ENCODE peak calls at places on chromosomes 5 and 9, in six cellular contexts. C is choroid plexus epithelial cell, U is mucosa of descending colon, K is fibroblast of pulmonary artery, L is BE2C, M is gastrocnemius medialis. E is an unnamed sample.

GRCh38 chr5:141934099-141934844 is 10.6 kb downstream of the DELE1 start:
- DNase-seq in C (peak), U (peak), K (no peak), L (peak), M (peak), E (no peak)

GRCh38 chr5:65172486-65173129 is 309.1 kb downstream of the ADAMTS6 start:
- DNase-seq in C (peak), U (no peak), K (no peak), L (no peak), M (no peak), E (no peak)

GRCh38 chr9:135038331-135038730 is 49.1 kb upstream of the OLFM1 start:
- DNase-seq in C (no peak), U (no peak), K (no peak), L (no peak), M (no peak), E (no peak)

GRCh38 chr5:7927466-7928375 is 58.8 kb downstream of the MTRR start:
- DNase-seq in C (peak), U (peak), K (peak), L (peak), M (no peak), E (no peak)

GRCh38 chr5:87755378-87755777 is 342.6 kb upstream of the CCNH start:
- DNase-seq in C (no peak), U (no peak), K (no peak), L (no peak), M (no peak), E (no peak)

GRCh38 chr5:143182901-143183820 is 220.3 kb downstream of the NR3C1 start:
- DNase-seq in C (peak), U (no peak), K (peak), L (peak), M (peak), E (no peak)

GRCh38 chr5:59656351-59657254 is 236.9 kb downstream of the PDE4D start:
- DNase-seq in C (peak), U (no peak), K (peak), L (no peak), M (no peak), E (no peak)

GRCh38 chr5:68531970-68532369 is 316.4 kb downstream of the PIK3R1 start:
- DNase-seq in C (no peak), U (no peak), K (no peak), L (no peak), M (no peak), E (no peak)

GRCh38 chr9:112487799-112488345 is 1.2 kb downstream of the KIAA1958 start:
- DNase-seq in C (peak), U (peak), K (no peak), L (no peak), M (no peak), E (no peak)

GRCh38 chr5:10562202-10563131 is 1.4 kb upstream of the ANKRD33B start:
- DNase-seq in C (no peak), U (no peak), K (no peak), L (no peak), M (no peak), E (no peak)
- H3K4me3 ChIP-seq in C (no peak), U (no peak), K (no peak), L (no peak), M (no peak), E (peak)

GRCh38 chr5:93604119-93604963 is 21.3 kb downstream of the NR2F1 start:
- DNase-seq in C (peak), U (no peak), K (no peak), L (no peak), M (no peak), E (no peak)

GRCh38 chr5:93606384-93606752 is 23.3 kb downstream of the NR2F1 start:
- DNase-seq in C (no peak), U (no peak), K (no peak), L (no peak), M (no peak), E (no peak)

GRCh38 chr5:93609756-93610155 is 26.7 kb downstream of the NR2F1 start:
- DNase-seq in C (no peak), U (no peak), K (no peak), L (no peak), M (no peak), E (no peak)

GRCh38 chr5:93610581-93611167 is 27.7 kb downstream of the NR2F1 start:
- DNase-seq in C (no peak), U (no peak), K (no peak), L (no peak), M (no peak), E (no peak)

DNA sequence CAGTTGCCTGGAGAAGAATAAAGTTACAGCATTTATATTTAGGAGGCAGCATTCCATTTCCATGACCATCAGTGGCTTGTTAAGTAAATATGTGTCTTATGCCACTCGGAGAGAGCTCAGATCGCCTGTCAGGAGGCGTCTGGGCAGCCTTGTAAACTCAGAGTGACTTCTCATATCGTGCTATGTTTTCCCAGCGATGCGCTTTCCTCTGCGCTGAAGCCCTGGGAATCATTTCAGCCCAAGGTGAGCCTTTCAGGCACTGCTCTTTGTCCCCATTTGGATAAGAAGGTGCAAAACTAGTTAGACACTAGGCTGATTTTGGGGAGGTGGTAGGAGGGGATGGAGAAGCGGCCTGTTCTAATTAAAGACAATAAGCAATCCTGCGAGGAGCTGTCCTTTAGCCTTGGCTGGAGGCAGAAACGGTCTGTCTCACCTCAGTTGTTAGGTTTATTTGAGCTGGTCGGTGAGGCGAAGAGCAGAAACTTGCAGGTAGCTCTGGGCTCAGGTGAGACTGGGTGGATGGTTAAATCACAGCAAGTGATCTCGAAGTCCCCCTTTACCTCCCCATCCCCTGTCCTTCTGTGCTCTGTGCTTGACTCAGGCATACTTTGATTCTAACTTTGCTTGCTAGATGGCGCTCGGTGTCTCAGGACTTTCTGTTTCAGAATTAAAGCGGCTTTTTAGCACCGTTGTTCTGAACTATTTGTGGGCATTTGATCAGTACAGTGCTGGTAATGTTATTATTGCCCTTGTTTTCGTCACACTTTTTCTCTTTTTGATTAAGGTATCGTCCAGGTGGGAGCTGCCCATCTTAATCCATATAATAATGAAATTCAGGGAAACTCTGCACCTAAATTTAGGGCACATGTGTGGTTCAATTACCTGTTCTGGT is 24.6 kb downstream of the NR2F1 start:
- DNase-seq in C (peak), U (peak), K (peak), L (peak), M (no peak), E (no peak)
- H3K4me3 ChIP-seq in C (peak), U (no peak), K (peak), L (peak), M (peak), E (peak)

GRCh38 chr9:87703636-87704276 is 22.2 kb upstream of the CTSL start:
- DNase-seq in C (no peak), U (no peak), K (no peak), L (no peak), M (no peak), E (no peak)

GRCh38 chr9:87701491-87701890 is 24.4 kb upstream of the CTSL start:
- DNase-seq in C (no peak), U (no peak), K (no peak), L (no peak), M (no peak), E (no peak)

GRCh38 chr9:87701931-87702421 is 23.9 kb upstream of the CTSL start:
- DNase-seq in C (peak), U (no peak), K (no peak), L (no peak), M (no peak), E (no peak)

GRCh38 chr9:87704342-87704741 is 21.6 kb upstream of the CTSL start:
- DNase-seq in C (no peak), U (no peak), K (no peak), L (no peak), M (no peak), E (no peak)

GRCh38 chr9:87702921-87703320 is 23.0 kb upstream of the CTSL start:
- DNase-seq in C (no peak), U (no peak), K (no peak), L (no peak), M (no peak), E (no peak)
- H3K4me3 ChIP-seq in C (no peak), U (no peak), K (no peak), L (no peak), M (no peak), E (no peak)

GRCh38 chr9:123260340-123260739 is 8.0 kb downstream of the STRBP start:
- DNase-seq in C (no peak), U (no peak), K (no peak), L (no peak), M (no peak), E (no peak)
- H3K4me3 ChIP-seq in C (no peak), U (no peak), K (no peak), L (no peak), M (no peak), E (no peak)

DNA sequence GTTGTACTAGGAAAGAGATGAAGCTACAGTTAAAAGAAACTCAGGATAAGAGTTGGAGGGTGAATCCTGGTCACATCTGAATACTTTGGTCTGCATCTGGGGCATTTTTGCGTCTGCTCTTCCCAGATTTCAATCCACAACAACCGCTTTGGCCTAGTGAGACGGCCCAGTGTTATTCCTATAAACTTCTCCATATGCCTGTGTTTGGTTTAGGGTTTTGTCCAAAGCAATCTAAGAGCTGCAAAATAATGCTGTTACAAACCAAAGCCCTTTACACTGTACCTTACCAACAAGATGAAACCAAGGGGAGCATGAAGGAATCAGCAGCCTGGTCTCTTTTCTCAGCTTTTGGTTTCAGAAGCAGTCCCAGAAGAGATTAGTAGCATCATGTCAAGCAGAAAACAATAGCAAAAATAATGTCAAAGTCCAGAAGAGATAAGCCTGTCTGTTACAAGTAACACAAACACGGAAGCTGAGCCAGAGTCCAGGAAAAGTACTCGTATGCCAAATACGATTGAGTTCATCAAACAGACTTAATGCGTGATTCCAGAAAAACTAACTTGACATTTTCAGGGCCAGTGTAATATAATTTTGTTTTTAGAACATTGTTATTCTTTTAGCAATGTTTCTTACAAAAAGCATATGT is 379.9 kb upstream of the ACO1 start:
- DNase-seq in C (no peak), U (peak), K (peak), L (no peak), M (no peak), E (no peak)
- H3K4me3 ChIP-seq in C (no peak), U (no peak), K (no peak), L (no peak), M (no peak), E (no peak)

DNA sequence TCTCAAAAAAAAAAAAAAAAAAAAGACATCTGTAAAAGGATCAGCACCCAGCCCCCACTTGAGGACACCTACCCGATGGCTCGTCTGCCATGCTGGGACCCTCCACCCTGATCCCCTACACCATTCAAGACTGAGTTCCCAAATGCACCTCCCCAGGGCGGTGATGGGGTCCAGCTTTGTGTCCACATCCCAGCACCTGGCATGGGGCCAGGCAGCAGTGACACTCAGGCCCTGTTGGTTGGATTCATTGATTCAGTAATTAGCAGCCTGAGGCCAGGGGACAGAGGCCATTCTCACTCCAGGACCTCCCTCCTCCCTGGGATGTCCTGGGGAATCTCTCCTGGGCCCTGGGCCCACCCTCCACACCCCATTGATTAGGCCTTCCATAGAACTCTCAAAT is 88.8 kb upstream of the RUFY1 start:
- DNase-seq in C (no peak), U (no peak), K (no peak), L (no peak), M (no peak), E (no peak)
- H3K4me3 ChIP-seq in C (no peak), U (no peak), K (no peak), L (no peak), M (no peak), E (no peak)

GRCh38 chr5:150412319-150413175 is at the start of gene CD74:
- DNase-seq in C (peak), U (peak), K (peak), L (no peak), M (peak), E (peak)

GRCh38 chr5:150409638-150410523 is 2.8 kb downstream of the CD74 start:
- DNase-seq in C (peak), U (peak), K (peak), L (peak), M (peak), E (peak)

GRCh38 chr5:150411245-150411979 is 1.3 kb downstream of the CD74 start:
- DNase-seq in C (peak), U (peak), K (peak), L (no peak), M (no peak), E (peak)

GRCh38 chr5:150413176-150413901 is 629 bp upstream of the CD74 start:
- DNase-seq in C (no peak), U (no peak), K (no peak), L (no peak), M (no peak), E (no peak)

DNA sequence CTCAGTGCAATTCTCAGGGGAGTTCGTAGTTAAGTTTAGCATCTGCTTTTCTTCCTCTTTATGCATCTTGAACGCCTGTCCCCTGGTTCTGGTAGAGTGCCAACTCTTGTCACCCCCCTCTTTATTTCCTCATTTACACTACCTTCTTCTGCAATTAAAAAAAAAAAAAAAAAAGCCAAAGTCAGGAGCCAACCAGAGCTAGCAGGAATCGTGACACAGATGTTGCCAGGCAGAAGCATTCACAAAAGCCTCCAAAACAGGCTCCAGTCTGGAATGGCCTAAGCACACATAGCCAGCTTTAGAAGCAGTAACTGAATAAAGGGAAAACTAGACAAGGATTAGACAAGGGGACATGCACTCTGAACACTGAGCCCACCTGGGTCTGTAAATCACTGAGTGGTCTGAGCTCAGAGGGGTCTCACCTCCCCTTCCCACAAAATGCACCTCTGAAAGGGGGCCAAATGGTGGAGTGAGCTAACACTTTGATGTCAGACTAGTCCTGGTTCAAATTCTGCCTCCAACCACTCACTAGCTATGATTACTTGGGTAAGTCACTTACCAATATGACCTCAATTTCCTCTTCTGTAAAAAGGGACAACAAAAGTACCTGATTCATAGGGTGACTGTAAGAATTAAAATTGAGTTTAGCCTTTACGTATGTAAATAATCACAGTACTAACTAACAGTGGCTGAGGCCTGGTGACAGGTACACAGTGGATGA is 2.0 kb downstream of the CD74 start:
- DNase-seq in C (peak), U (peak), K (peak), L (peak), M (peak), E (peak)
- H3K4me3 ChIP-seq in C (no peak), U (no peak), K (no peak), L (no peak), M (peak), E (peak)

DNA sequence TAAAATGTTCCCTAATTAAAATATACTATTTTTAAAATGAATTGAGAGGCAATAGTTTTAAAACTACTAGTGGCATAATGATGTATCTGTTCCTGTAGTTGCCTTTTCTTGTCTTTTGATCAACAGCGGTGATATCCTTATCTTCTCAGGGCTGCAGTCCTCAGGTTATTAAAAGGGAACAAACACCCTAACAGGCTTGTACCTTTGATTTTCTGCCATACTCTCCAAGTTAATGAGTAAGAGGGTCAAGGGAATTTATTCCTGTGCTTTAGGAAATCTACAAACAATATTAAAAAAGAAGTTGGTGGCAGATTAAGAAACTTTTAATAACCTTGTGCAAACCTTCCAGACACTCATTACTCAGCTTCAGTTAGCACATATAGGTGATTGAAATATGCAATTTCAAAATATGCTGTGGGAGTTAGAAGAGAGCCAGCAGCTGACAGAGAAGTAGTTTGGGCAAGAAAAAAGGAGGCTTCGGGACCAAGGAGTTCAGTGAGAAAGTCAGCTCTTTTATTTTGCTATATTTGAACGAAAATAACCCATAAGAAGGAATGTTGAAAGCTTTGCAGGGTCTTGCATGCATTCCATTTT is 81.0 kb upstream of the TLE4 start:
- DNase-seq in C (no peak), U (no peak), K (no peak), L (no peak), M (no peak), E (no peak)
- H3K4me3 ChIP-seq in C (no peak), U (no peak), K (no peak), L (no peak), M (no peak), E (no peak)

GRCh38 chr5:75511435-75512382 is at the start of the genes CERT1 and POLK:
- DNase-seq in C (peak), U (peak), K (peak), L (peak), M (peak), E (peak)
- H3K4me3 ChIP-seq in C (peak), U (peak), K (peak), L (peak), M (peak), E (peak)